ENCODE peak calls at places on chromosome 9, in nine cellular contexts. V is fibroblast of gingiva; R is GM23338; K is NCI-H748 treated with DMSO at 0.1 percent for 48 hours; C is activated effector memory CD4-positive, alpha-beta T cell treated with Interleukin-2 at 50 U/mL for 16 hours; G is Karpas-422; W is breast epithelium; J is fibroblast of lung; O is left lobe of liver. Q is an unnamed sample.

GRCh38 chr9:107215381-107215780 is 67.7 kb upstream of the RAD23B start:
- DNase-seq in V (no peak), R (no peak), K (no peak), C (no peak), G (peak), W (no peak), J (peak), O (no peak), Q (no peak)

GRCh38 chr9:4852419-4852818 is 59.7 kb downstream of the RCL1 start:
- DNase-seq in V (no peak), R (no peak), K (no peak), C (no peak), G (no peak), W (no peak), J (no peak), O (no peak), Q (no peak)

GRCh38 chr9:129735546-129735945 is 17.3 kb downstream of the PTGES start:
- DNase-seq in V (no peak), R (no peak), K (no peak), C (no peak), G (no peak), W (no peak), J (no peak), O (no peak), Q (no peak)

GRCh38 chr9:99602854-99603253 is 218.8 kb upstream of the NR4A3 start:
- DNase-seq in V (no peak), R (no peak), K (no peak), C (no peak), G (no peak), W (no peak), J (no peak), O (no peak), Q (no peak)

GRCh38 chr9:135300346-135301141 is 179.0 kb upstream of the PPP1R26 start:
- DNase-seq in V (no peak), R (no peak), K (no peak), C (no peak), G (no peak), W (no peak), J (no peak), O (peak), Q (no peak)

GRCh38 chr9:99127372-99128132 is 22.6 kb downstream of the TGFBR1 start:
- DNase-seq in V (peak), R (no peak), K (no peak), C (no peak), G (no peak), W (no peak), J (peak), O (no peak), Q (no peak)

GRCh38 chr9:94156549-94157407 is 72.5 kb downstream of the PTPDC1 start:
- DNase-seq in V (peak), R (no peak), K (peak), C (no peak), G (no peak), W (peak), J (peak), O (peak), Q (peak)

GRCh38 chr9:137218754-137219271 is 3.2 kb downstream of the RNF208 start:
- DNase-seq in V (no peak), R (no peak), K (no peak), C (no peak), G (no peak), W (no peak), J (peak), O (no peak), Q (no peak)

GRCh38 chr9:134211811-134212460 is 47.6 kb upstream of the RNU6ATAC start:
- DNase-seq in V (no peak), R (no peak), K (no peak), C (no peak), G (no peak), W (no peak), J (no peak), O (peak), Q (no peak)

GRCh38 chr9:477146-477545 is 262.5 kb downstream of the DOCK8 start:
- DNase-seq in V (no peak), R (peak), K (no peak), C (no peak), G (no peak), W (no peak), J (peak), O (no peak), Q (no peak)

GRCh38 chr9:33619666-33620404 is 95.8 kb downstream of the ANKRD18B start:
- DNase-seq in V (peak), R (peak), K (no peak), C (no peak), G (no peak), W (no peak), J (peak), O (no peak), Q (no peak)

GRCh38 chr9:130268521-130269131 is 3.1 kb downstream of the HMCN2 start:
- DNase-seq in V (no peak), R (peak), K (no peak), C (no peak), G (no peak), W (no peak), J (no peak), O (no peak), Q (peak)

GRCh38 chr9:126489604-126490593 is 123.8 kb upstream of the LMX1B start:
- DNase-seq in V (no peak), R (no peak), K (peak), C (no peak), G (no peak), W (no peak), J (no peak), O (no peak), Q (peak)

GRCh38 chr9:104725014-104725413 is 22.5 kb upstream of the NIPSNAP3A start:
- DNase-seq in V (no peak), R (no peak), K (peak), C (no peak), G (no peak), W (no peak), J (no peak), O (no peak), Q (no peak)

GRCh38 chr9:119164716-119165115 is 204.5 kb downstream of the BRINP1 start:
- DNase-seq in V (no peak), R (no peak), K (peak), C (no peak), G (no peak), W (no peak), J (no peak), O (no peak), Q (no peak)

GRCh38 chr9:36187414-36187813 is 3.3 kb upstream of the CLTA start:
- DNase-seq in V (no peak), R (no peak), K (no peak), C (no peak), G (no peak), W (no peak), J (peak), O (no peak), Q (no peak)